ENCODE peak calls at places on chromosome 12, in six cellular contexts. D is GM12891, O is H1, E is HepG2, P is SK-N-SH, G is K562. X is an unnamed sample.

GRCh38 chr12:63301311-63301710 is 150.3 kb upstream of the AVPR1A start:
- DNase-seq in P (no peak), E (no peak), D (no peak), O (no peak), G (no peak), X (no peak)

GRCh38 chr12:81389550-81390099 is 311.7 kb downstream of the ACSS3 start:
- DNase-seq in P (no peak), E (no peak), D (no peak), O (no peak), G (no peak), X (no peak)

GRCh38 chr12:65835256-65835655 is 11.0 kb downstream of the HMGA2 start:
- DNase-seq in G (no peak), O (no peak), P (no peak), E (no peak), D (no peak), X (no peak)

GRCh38 chr12:70920251-70920851 is at the start of gene PTPRR:
- DNase-seq in P (peak), D (no peak), E (no peak), G (no peak), O (peak), X (no peak)

GRCh38 chr12:42969357-42969756 is 379.8 kb upstream of the PRICKLE1 start:
- DNase-seq in D (no peak), P (no peak), E (no peak), O (no peak), G (no peak), X (no peak)

GRCh38 chr12:3119192-3119744 is 42.1 kb downstream of the TSPAN9 start:
- DNase-seq in O (no peak), P (no peak), D (no peak), G (no peak), E (no peak), X (no peak)

GRCh38 chr12:44019118-44019517 is 183.2 kb downstream of the TMEM117 start:
- DNase-seq in E (no peak), D (no peak), G (no peak), P (no peak), O (no peak), X (no peak)

GRCh38 chr12:63918788-63919300 is 74.3 kb downstream of the SRGAP1 start:
- DNase-seq in P (no peak), D (no peak), G (no peak), O (no peak), E (peak), X (no peak)

GRCh38 chr12:78797201-78797931 is 67.2 kb upstream of the SYT1 start:
- DNase-seq in P (no peak), O (no peak), G (no peak), E (no peak), D (no peak), X (no peak)

GRCh38 chr12:123085730-123086487 is 65.0 kb downstream of the PITPNM2 start:
- DNase-seq in E (peak), P (peak), D (no peak), G (no peak), O (no peak), X (no peak)

GRCh38 chr12:113932411-113933196 is 33.5 kb downstream of the RBM19 start:
- DNase-seq in P (no peak), E (peak), O (no peak), D (no peak), G (peak), X (no peak)

GRCh38 chr12:107903377-107904061 is 129.0 kb downstream of the ASCL4 start:
- DNase-seq in E (no peak), P (peak), O (peak), G (peak), D (peak), X (peak)

GRCh38 chr12:97169922-97170321 is 262.9 kb downstream of the NEDD1 start:
- DNase-seq in G (no peak), E (no peak), D (no peak), P (peak), O (no peak), X (no peak)

GRCh38 chr12:27779416-27779815 is 617 bp upstream of the KLHL42 start:
- DNase-seq in O (no peak), E (peak), D (peak), P (peak), G (no peak), X (no peak)

GRCh38 chr12:2669560-2669959 is 125.2 kb upstream of the FKBP4 start:
- DNase-seq in P (no peak), E (no peak), D (no peak), O (no peak), G (no peak), X (no peak)

GRCh38 chr12:101992091-101992490 is 69.7 kb downstream of the WASHC3 start:
- DNase-seq in D (no peak), E (no peak), O (no peak), P (no peak), G (no peak), X (no peak)

GRCh38 chr12:15584366-15585041 is 204.7 kb downstream of the EPS8 start:
- DNase-seq in E (peak), D (no peak), G (peak), O (no peak), P (peak), X (no peak)

GRCh38 chr12:45217846-45218245 is 2.0 kb downstream of the ANO6 start:
- DNase-seq in G (no peak), P (no peak), D (no peak), E (no peak), O (no peak), X (no peak)

GRCh38 chr12:124479680-124480468 is 87.5 kb downstream of the NCOR2 start:
- DNase-seq in P (no peak), G (no peak), D (no peak), E (no peak), O (no peak), X (no peak)

GRCh38 chr12:61781021-61781581 is 479.1 kb upstream of the USP15 start:
- DNase-seq in E (no peak), D (no peak), G (no peak), O (no peak), P (no peak), X (no peak)

GRCh38 chr12:99985129-99985570 is 414 bp upstream of the ANKS1B start:
- DNase-seq in E (no peak), O (no peak), D (peak), G (no peak), P (no peak), X (no peak)

GRCh38 chr12:107655281-107656065 is 30.1 kb upstream of the PWP1 start:
- DNase-seq in G (no peak), E (no peak), D (no peak), P (peak), O (no peak), X (no peak)

GRCh38 chr12:23113781-23114180 is 488.8 kb downstream of the ETNK1 start:
- DNase-seq in O (no peak), D (no peak), E (no peak), G (no peak), P (no peak), X (no peak)

GRCh38 chr12:105287408-105287807 is 43.1 kb upstream of the C12orf75 start:
- DNase-seq in D (no peak), E (no peak), G (no peak), P (no peak), O (no peak), X (no peak)

GRCh38 chr12:124426594-124427550 is 132.0 kb downstream of the RFLNA start:
- DNase-seq in P (no peak), D (no peak), E (no peak), O (no peak), G (no peak), X (no peak)

GRCh38 chr12:73266206-73266605 is 994.0 kb downstream of the TRHDE start:
- DNase-seq in G (no peak), E (no peak), O (no peak), P (no peak), D (no peak), X (no peak)

GRCh38 chr12:80692114-80692513 is 15.3 kb upstream of the MYF6 start:
- DNase-seq in D (no peak), G (no peak), E (no peak), P (no peak), O (no peak), X (no peak)

DNA sequence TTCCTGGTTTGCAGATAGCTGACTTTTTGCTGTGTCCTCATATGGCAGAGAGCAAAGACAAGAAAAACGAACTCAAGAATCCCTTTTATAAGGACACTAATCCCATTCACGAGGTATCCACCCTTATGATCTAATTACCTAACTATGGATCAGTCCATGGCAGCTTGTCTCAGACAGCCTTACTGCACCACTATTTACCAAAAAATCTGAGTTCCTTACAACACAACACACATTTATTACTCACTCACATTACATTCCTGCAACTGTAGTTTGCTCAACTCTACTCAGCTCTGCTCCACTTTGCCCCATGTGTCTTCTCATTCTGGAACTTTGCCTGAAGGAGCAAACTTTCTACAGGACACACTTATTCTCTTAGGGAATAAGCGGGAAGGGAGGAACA is 10.1 kb upstream of the SLC6A15 start:
- DNase-seq in E (no peak), O (no peak), D (no peak), P (no peak), G (no peak), X (no peak)
- TF ChIP-seq TAF1 in E (no peak), O (no peak), D (no peak), P (no peak), G (no peak), X (no peak)

GRCh38 chr12:57169046-57169795 is 21.8 kb upstream of the LRP1-AS start:
- DNase-seq in O (no peak), D (no peak), E (no peak), P (no peak), G (no peak), X (no peak)

GRCh38 chr12:57164454-57164853 is 17.0 kb upstream of the LRP1-AS start:
- DNase-seq in O (no peak), G (no peak), E (no peak), D (no peak), P (no peak), X (no peak)

GRCh38 chr12:57165741-57166140 is 18.3 kb upstream of the LRP1-AS start:
- DNase-seq in G (no peak), P (no peak), O (no peak), D (no peak), E (no peak), X (no peak)

GRCh38 chr12:57164966-57165365 is 17.5 kb upstream of the LRP1-AS start:
- DNase-seq in D (no peak), E (no peak), O (no peak), P (no peak), G (no peak), X (no peak)

GRCh38 chr12:57166971-57167371 is 19.6 kb upstream of the LRP1-AS start:
- DNase-seq in E (no peak), P (no peak), D (no peak), O (no peak), G (peak), X (no peak)
- TF ChIP-seq POLR2AphosphoS5 in E (no peak), P (no peak), D (no peak), O (no peak), G (no peak), X (no peak)

GRCh38 chr12:20188930-20189653 is 179.2 kb upstream of the PDE3A start:
- DNase-seq in D (no peak), O (no peak), P (no peak), G (no peak), E (peak), X (no peak)
- TF ChIP-seq TAF1 in D (no peak), O (no peak), P (no peak), G (no peak), E (no peak), X (no peak)

GRCh38 chr12:20576528-20576927 is 118.6 kb upstream of the SLCO1C1 start:
- DNase-seq in P (no peak), D (no peak), G (no peak), E (no peak), O (no peak), X (no peak)
- TF ChIP-seq POLR2AphosphoS5 in P (no peak), D (no peak), G (no peak), E (no peak), O (no peak), X (no peak)

GRCh38 chr12:103667129-103667528 is 80.1 kb downstream of the STAB2 start:
- DNase-seq in D (no peak), E (no peak), O (no peak), P (no peak), G (no peak), X (no peak)
- TF ChIP-seq TAF1 in D (no peak), E (no peak), O (no peak), P (no peak), G (no peak), X (no peak)

GRCh38 chr12:57767876-57768275 is 998 bp upstream of the CYP27B1 start:
- DNase-seq in O (no peak), D (no peak), P (no peak), E (no peak), G (no peak), X (no peak)

GRCh38 chr12:57767317-57767716 is 439 bp upstream of the CYP27B1 start:
- DNase-seq in P (no peak), E (no peak), O (no peak), G (no peak), D (no peak), X (no peak)

GRCh38 chr12:57765003-57765697 is 1.7 kb downstream of the CYP27B1 start:
- DNase-seq in P (peak), E (peak), O (peak), G (no peak), D (no peak), X (peak)

GRCh38 chr12:57765698-57766463 is 997 bp downstream of the CYP27B1 start:
- DNase-seq in G (no peak), D (no peak), O (no peak), E (no peak), P (peak), X (no peak)

DNA sequence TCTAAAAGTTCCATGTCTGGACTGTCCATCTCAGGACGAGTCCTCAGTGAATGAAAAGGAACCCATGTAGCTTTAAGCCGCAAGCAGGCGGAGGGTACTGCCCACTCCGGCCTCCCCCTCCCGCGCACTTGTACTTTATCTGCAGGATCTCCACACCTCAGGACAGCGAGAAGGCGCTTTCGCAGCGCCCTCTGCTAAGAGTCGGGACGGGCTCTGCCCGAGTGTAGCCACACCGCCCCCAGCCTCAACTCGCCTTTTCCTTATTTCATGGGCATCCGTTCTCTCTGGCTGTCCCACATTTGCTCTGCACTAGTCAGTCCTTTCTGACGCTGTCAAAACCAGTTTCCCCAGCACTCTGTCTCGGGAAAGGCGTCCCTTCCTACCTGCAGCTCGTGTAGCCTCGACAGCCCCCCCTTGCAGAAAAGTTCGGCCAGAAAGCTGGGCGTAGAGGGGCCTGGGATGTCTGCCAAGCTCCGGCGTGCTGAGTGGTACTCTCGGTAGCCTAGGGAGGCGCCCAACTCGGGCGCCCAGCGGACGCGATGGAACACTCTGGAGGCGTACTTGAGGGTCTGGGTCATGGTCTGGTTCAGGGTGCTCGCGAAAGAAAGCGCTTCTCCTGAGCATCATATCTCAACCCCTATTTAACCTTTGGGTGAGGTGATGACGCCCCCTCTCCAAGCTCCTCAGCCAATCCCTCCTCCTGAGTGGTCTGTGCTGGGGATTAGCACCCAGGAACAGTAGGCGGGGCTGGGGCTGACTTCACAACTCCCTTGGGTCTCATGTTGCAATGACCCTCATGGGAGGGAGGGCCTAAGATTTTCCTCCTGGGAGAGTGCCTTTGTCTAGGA is at the start of gene CYP27B1:
- DNase-seq in G (peak), P (peak), E (no peak), O (peak), D (no peak), X (no peak)
- TF ChIP-seq POLR2AphosphoS5 in G (peak), P (no peak), E (no peak), O (no peak), D (no peak), X (no peak)

DNA sequence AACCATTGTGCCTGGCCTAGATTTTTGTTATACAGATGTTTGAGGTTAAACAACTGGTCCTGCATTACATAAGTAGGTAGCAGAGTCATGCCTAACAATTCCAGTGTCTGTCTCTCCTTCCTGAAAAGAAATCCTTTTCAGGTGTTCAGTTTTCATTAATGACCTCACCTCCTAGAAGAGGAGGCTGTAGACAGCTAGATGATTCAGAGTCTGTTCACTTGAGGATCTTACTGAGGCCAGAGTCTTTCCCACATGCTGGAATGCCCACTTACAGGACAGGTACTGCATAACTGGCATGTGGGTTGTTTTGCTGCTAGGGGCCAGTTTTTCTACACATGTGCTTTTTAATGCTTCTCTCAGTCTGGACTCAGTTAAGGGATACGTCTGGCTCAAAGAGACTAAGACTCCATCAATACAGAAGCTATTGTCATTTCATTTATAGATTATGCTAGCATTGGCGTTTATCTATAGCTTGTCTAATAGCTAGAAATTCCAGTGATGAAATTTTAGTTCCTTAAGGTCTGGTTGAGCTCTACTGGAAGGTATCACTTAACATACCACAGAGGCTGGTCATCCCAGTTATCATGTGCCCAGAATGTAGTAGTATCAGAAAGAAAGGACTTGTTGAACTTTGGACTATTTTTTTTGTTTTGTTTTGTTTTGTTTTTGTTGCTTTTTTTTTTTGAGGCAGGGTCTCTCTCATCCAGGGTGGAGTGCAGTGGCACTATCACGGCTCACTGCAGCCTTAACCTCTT is 206.4 kb downstream of the ERC1 start:
- DNase-seq in O (no peak), E (no peak), G (no peak), D (no peak), P (no peak), X (no peak)
- TF ChIP-seq TAF1 in O (no peak), E (no peak), G (no peak), D (no peak), P (no peak), X (no peak)